ENCODE peak calls at places on chromosome 19, in seven cellular contexts. Q is GM13976, C is fibroblast of mammary gland, A is type B pancreatic cell, O is cardiac fibroblast, B is neural progenitor cell, U is GM13977. R is an unnamed sample.

GRCh38 chr19:33306191-33306590 is 3.9 kb upstream of the CEBPA start:
- DNase-seq in Q (no peak), U (peak; percentile 11), C (no peak), B (no peak), A (peak; percentile 27), O (no peak), R (no peak)

GRCh38 chr19:44050740-44051653 is 839 bp upstream of the ZNF223 start:
- DNase-seq in A (no peak), C (no peak), O (no peak), Q (no peak), B (no peak), U (no peak), R (no peak)

GRCh38 chr19:52336976-52337375 is 933 bp downstream of the ZNF610 start:
- DNase-seq in Q (no peak), A (no peak), C (peak; percentile 9), U (no peak), O (peak; percentile 6), B (peak; percentile 26), R (no peak)

GRCh38 chr19:5141278-5141925 is 172.5 kb downstream of the KDM4B start:
- DNase-seq in U (no peak), O (peak; percentile 30), B (no peak), Q (no peak), A (no peak), C (peak; percentile 76), R (no peak)

GRCh38 chr19:4693471-4694121 is 23.5 kb upstream of the MYDGF start:
- DNase-seq in Q (no peak), A (no peak), C (no peak), U (no peak), O (no peak), B (no peak), R (no peak)

GRCh38 chr19:10852098-10852800 is 4.0 kb downstream of the C19orf38 start:
- DNase-seq in O (peak; percentile 56), U (peak; percentile 0), C (peak; percentile 49), Q (no peak), A (no peak), B (no peak), R (no peak)

GRCh38 chr19:3471954-3472655 is 8.2 kb downstream of the SMIM24 start:
- DNase-seq in O (peak; percentile 32), C (no peak), Q (peak; percentile 75), B (peak; percentile 53), U (peak; percentile 62), A (no peak), R (no peak)

GRCh38 chr19:48443262-48443661 is 2.5 kb upstream of the GRWD1 start:
- DNase-seq in A (no peak), O (no peak), B (peak; percentile 26), U (peak; percentile 53), Q (no peak), C (no peak), R (peak; percentile 55)

GRCh38 chr19:13417054-13417453 is 89.2 kb downstream of the CACNA1A start:
- DNase-seq in Q (no peak), O (no peak), A (no peak), C (no peak), B (no peak), U (no peak), R (no peak)

GRCh38 chr19:38062959-38063786 is 156.2 kb downstream of the SIPA1L3 start:
- DNase-seq in Q (peak; percentile 16), U (no peak), C (peak; percentile 22), O (no peak), B (peak; percentile 38), A (no peak), R (no peak)

GRCh38 chr19:31350033-31350692 is 927 bp upstream of the TSHZ3 start:
- DNase-seq in C (no peak), Q (no peak), U (no peak), A (no peak), O (peak; percentile 52), B (peak; percentile 38), R (peak; percentile 28)

GRCh38 chr19:17946965-17947784 is 14.4 kb downstream of the CCDC124 start:
- DNase-seq in O (no peak), C (no peak), Q (peak; percentile 80), B (no peak), A (no peak), U (peak; percentile 81), R (peak; percentile 83)

GRCh38 chr19:36051236-36051635 is 2.8 kb downstream of the THAP8 start:
- DNase-seq in O (no peak), A (no peak), B (peak; percentile 67), Q (no peak), U (no peak), C (no peak), R (no peak)

GRCh38 chr19:42323473-42323851 is 2.0 kb upstream of the MEGF8 start:
- DNase-seq in U (no peak), C (no peak), A (no peak), O (no peak), B (peak; percentile 64), Q (no peak), R (no peak)

GRCh38 chr19:13241321-13242104 is 91.3 kb downstream of the IER2 start:
- DNase-seq in B (no peak), C (peak; percentile 12), Q (no peak), U (peak; percentile 42), A (no peak), O (no peak), R (no peak)

GRCh38 chr19:29702161-29702957 is 12.7 kb downstream of the C19orf12 start:
- DNase-seq in A (no peak), O (no peak), U (no peak), Q (no peak), B (no peak), C (peak; percentile 40), R (no peak)

GRCh38 chr19:39046037-39046821 is 13.9 kb upstream of the FBXO27 start:
- DNase-seq in C (no peak), Q (no peak), O (peak; percentile 29), U (no peak), A (no peak), B (no peak), R (no peak)

GRCh38 chr19:5826531-5827341 is 12.8 kb downstream of the FUT6 start:
- DNase-seq in B (peak; percentile 82), C (peak; percentile 26), U (peak; percentile 54), A (no peak), Q (no peak), O (peak; percentile 47), R (peak; percentile 71)

GRCh38 chr19:49103331-49104085 is 10.7 kb upstream of the LIN7B start:
- DNase-seq in Q (no peak), B (no peak), O (no peak), C (no peak), U (no peak), A (no peak), R (no peak)

GRCh38 chr19:46753420-46754155 is 7.3 kb upstream of the STRN4 start:
- DNase-seq in B (peak; percentile 75), Q (peak; percentile 81), O (no peak), U (peak; percentile 80), A (no peak), C (peak; percentile 39), R (peak; percentile 84)

GRCh38 chr19:45076029-45076850 is at the start of gene ZNF296:
- DNase-seq in O (peak; percentile 35), U (peak; percentile 94), A (no peak), Q (peak; percentile 90), B (peak; percentile 91), C (peak; percentile 31), R (peak; percentile 94)
- TF ChIP-seq CTCF in O (no peak), U (no peak), A (no peak), Q (no peak), B (no peak), C (no peak), R (no peak)

DNA sequence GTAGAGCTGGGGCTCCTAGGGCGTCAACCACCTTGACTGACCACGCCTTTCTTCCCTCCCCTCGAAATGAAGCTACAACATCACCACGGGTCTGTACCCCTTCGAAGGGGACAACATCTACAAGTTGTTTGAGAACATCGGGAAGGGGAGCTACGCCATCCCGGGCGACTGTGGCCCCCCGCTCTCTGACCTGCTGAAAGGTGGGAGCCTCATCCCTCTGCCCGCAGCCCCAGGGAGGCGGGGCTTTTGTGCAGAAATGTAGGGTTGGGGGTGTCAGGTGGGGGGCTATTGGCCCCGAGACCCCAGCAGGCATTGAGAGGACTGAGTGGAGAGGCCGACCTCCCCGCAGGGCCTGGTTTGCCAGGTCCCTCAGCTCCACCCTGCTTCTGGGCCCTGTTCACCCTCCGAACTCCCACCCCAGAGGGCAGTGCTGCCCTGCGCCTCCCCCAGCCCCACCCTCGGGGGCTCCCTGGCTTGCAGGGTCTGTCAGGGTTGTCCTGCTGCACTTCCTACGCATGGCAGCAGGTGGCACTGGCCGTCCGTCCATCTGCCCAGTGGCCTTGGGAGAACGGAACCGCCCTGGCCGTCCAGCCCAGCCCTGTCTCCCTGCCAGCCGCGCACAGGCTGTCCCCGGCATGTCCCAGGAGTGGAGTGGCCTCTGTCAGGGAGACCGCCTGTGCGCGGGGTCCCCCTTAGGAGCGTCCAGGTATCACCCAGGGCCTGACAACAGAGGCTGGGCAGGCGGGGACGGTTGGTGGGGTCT is 15.7 kb downstream of the STK11 start:
- DNase-seq in Q (no peak), O (peak; percentile 68), A (no peak), U (no peak), B (peak; percentile 75), C (peak; percentile 65), R (no peak)
- TF ChIP-seq CTCF in Q (peak; percentile 27), O (peak; percentile 78), A (peak; percentile 75), U (peak; percentile 57), B (peak; percentile 65), C (peak; percentile 63), R (peak; percentile 30)

DNA sequence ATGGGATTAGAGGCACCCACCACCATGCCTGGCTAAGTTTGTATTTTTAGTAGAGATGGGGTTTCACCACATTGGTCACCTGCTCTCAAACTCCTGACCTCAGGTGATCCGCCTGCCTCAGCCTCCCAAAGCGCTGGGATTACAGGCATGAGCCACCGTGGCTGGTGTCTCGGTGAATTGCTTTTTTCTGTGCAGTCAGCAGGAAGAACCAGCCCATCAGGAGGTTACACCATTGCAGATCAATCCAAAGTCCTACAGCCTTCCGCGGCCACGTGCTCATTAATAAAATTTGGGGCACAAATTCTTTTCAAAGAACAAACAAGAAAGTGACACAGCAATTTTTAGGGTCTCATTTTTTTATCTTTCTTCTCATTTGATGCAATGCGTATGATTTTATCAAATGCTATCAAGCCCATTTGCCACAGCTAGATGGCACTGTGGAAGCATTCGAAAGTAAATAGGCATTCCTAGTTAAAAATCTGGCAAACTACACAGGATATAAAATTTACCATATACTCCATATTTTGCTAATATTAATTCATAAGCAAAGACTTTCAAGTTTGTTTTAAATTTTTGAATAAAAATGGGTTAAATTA is 54.4 kb upstream of the ZNF835 start:
- DNase-seq in B (no peak), O (no peak), C (no peak), Q (no peak), A (no peak), U (no peak), R (no peak)
- TF ChIP-seq CTCF in B (no peak), O (no peak), C (no peak), Q (no peak), A (peak; percentile 35), U (no peak), R (no peak)

GRCh38 chr19:19559942-19560341 is 21.9 kb downstream of the CILP2 start:
- DNase-seq in C (no peak), A (no peak), Q (no peak), U (no peak), B (no peak), O (no peak), R (no peak)

GRCh38 chr19:19563348-19563848 is 25.3 kb downstream of the CILP2 start:
- DNase-seq in O (no peak), U (no peak), A (no peak), B (no peak), Q (no peak), C (no peak), R (no peak)

GRCh38 chr19:19566306-19566705 is 28.2 kb downstream of the CILP2 start:
- DNase-seq in C (no peak), A (no peak), B (no peak), U (no peak), Q (no peak), O (no peak), R (no peak)

GRCh38 chr19:19561946-19562664 is 24.0 kb downstream of the CILP2 start:
- DNase-seq in A (no peak), Q (no peak), B (no peak), U (no peak), O (no peak), C (no peak), R (no peak)

GRCh38 chr19:19562665-19563347 is 24.7 kb downstream of the CILP2 start:
- DNase-seq in C (no peak), Q (no peak), O (no peak), U (no peak), B (peak; percentile 35), A (no peak), R (no peak)
- TF ChIP-seq CTCF in C (no peak), Q (peak; percentile 21), O (no peak), U (peak; percentile 12), B (peak; percentile 25), A (no peak), R (no peak)